ENCODE peak calls at places on chromosomes 11 and 22, in nine cellular contexts. N is right lobe of liver, G is Peyer's patch, K is cardiac muscle cell, U is lower leg skin, R is cardiac fibroblast, O is body of pancreas, S is A549, C is fibroblast of the aortic adventitia. L is an unnamed sample.

GRCh38 chr11:77170107-77170506 is 42.1 kb downstream of the MYO7A start:
- DNase-seq in N (no peak), G (no peak), K (no peak), U (no peak), R (no peak), O (no peak), S (no peak), C (no peak), L (no peak)

GRCh38 chr11:112902411-112903011 is 58.7 kb upstream of the NCAM1 start:
- DNase-seq in N (no peak), G (no peak), K (no peak), U (no peak), R (no peak), O (no peak), S (no peak), C (peak), L (no peak)

GRCh38 chr11:2792376-2793250 is 92.8 kb upstream of the KCNQ1OT1 start:
- DNase-seq in N (peak), G (peak), K (no peak), U (no peak), R (no peak), O (peak), S (no peak), C (no peak), L (no peak)

GRCh38 chr11:61362542-61362875 is 335 bp downstream of the TMEM138 start:
- DNase-seq in N (no peak), G (no peak), K (peak), U (no peak), R (peak), O (peak), S (peak), C (peak), L (peak)

GRCh38 chr11:61733120-61733978 is 19.1 kb upstream of the MYRF start:
- DNase-seq in N (peak), G (peak), K (peak), U (peak), R (peak), O (peak), S (peak), C (peak), L (peak)

GRCh38 chr22:36360871-36361383 is 26.8 kb downstream of the MYH9 start:
- DNase-seq in N (no peak), G (no peak), K (peak), U (no peak), R (peak), O (no peak), S (no peak), C (peak), L (no peak)

GRCh38 chr11:86395061-86395551 is 20.4 kb downstream of the CCDC81 start:
- DNase-seq in N (no peak), G (no peak), K (no peak), U (no peak), R (no peak), O (peak), S (no peak), C (no peak), L (peak)

GRCh38 chr11:118430956-118431355 is 5.3 kb upstream of the KMT2A start:
- DNase-seq in N (no peak), G (no peak), K (no peak), U (no peak), R (no peak), O (no peak), S (no peak), C (no peak), L (no peak)

DNA sequence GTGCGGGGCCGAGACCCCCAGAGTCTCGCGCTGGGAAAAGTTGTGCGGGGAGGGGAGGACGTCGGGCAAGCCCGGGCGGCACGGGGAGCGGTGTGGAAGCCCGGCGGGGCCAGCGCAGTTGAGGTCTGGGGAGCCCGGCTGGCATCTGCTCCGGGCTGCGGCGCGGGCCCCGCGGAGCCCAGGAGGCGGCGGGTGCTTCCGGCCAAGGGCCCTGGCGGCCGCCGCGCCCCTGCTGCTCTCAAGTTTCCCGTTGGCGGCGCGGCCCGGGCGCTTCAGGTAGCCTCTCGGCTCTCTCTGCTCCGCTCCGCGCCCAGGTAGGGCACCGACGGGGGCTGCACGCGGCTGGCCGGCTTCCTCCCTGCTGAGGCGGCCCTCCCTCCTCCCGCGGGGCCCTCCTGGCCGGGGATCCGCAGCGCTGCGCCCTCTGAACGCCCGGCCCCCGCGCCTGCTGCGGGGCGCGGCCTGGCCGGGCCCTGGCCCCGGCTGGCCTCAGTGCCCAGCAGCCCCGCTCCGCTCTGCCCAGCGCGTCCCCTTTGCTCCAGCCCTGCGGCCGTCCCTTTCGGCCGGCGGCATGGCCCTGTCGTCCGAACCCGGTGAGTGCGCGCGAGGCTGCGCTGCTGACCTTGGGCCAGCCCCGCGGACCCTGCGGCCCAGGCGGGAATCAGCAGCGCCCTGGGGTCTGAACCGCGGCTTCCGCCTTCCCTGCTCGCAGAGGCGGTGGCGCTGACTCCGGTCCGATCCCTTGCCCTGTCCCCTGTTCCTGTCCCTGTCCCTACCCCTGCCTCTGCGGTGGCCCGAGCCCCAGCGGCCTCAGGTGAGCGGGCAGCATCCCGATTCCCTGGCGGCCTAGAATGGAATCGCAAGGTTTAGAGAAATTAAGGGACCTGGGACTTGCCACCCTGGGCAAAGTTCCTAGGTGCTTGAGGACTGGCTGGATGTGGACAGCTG is 4.3 kb upstream of the AMPD3 start:
- DNase-seq in N (peak), G (peak), K (peak), U (no peak), R (no peak), O (peak), S (peak), C (no peak), L (no peak)
- TF ChIP-seq CTCF in N (peak), G (peak), K (peak), U (no peak), R (peak), O (peak), S (no peak), C (peak), L (peak)

GRCh38 chr11:65584723-65585171 is 8.9 kb downstream of the EHBP1L1 start:
- DNase-seq in N (no peak), G (no peak), K (no peak), U (no peak), R (no peak), O (peak), S (no peak), C (no peak), L (no peak)
- H3K4me3 ChIP-seq in N (no peak), G (no peak), K (no peak), U (no peak), R (no peak), O (no peak), S (no peak), C (no peak), L (no peak)

DNA sequence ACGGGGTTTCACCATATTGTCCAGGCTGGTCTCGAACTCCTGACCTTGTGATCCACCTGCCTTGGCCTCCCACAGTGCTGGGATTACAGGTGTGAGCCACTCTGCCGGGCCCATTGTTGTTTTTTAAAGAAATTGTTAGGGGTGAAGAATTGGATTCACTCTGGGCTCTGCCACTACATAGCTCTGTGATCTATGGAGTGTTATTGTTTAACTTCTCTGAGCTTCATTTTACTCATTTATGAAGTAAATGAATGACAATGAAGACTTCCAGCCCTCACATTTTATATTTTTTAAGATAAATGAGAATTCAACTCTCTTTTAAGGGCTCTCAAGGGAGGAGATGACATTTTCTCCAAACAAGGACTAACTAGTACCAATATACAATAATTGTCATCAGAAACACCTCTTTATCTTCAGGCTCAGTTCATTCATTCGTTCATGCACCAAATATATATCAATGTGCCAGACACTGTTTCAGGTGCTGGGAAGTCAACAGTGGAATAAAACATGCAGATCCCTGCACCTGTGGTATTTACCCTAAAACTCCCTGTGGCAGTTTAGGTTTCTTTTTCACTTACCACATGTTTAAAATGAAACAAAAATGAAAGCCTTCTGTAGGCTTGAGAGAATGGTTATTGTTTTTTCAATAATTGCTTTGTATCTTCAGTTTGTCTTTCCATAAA is 23.5 kb upstream of the GRAMD1B start:
- DNase-seq in N (no peak), G (no peak), K (no peak), U (no peak), R (no peak), O (no peak), S (no peak), C (no peak), L (no peak)
- TF ChIP-seq CTCF in N (no peak), G (no peak), K (no peak), U (no peak), R (no peak), O (no peak), S (no peak), C (no peak), L (no peak)

DNA sequence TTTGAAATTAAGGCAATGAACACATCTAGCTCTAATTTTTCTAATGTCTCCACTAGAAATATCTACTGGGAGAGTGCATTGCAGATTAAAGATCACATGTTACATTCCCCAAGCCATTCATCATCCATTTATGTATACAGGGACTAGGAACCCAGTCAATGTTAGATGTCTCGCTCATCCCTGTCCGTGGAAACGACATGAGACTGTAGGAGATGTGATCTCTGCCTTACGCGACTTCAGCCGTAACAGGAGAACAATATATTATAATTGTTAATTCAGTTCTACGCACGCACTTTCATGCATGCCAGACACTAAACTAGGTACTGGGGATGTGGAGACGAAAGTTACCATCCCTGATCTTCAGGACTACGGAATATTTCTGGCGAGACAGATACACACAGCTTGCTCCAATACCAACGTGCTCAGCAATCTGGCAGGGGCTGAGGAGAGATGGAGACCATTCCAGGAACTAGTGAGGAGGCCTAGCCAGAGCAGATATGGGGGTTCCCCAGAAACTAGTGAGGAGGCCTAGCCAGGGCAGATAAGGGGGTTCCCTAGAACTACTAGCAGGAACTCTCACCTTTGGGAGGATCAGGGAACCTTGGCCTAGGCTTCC is 705 bp downstream of the DCPS start:
- DNase-seq in N (no peak), G (peak), K (no peak), U (no peak), R (no peak), O (no peak), S (no peak), C (peak), L (no peak)
- H3K4me3 ChIP-seq in N (peak), G (peak), K (peak), U (peak), R (peak), O (peak), S (peak), C (peak), L (peak)